ENCODE peak calls at places on chromosomes 12 and 14, in six cellular contexts. B is IMR-90, Q is AG10803, U is Panc1, Z is GM06990, E is BE2C. O is an unnamed sample.

GRCh38 chr12:131459666-131460365 is 251.1 kb upstream of the SFSWAP start:
- DNase-seq in B (no peak), Q (no peak), U (no peak), Z (no peak), E (no peak), O (no peak)

GRCh38 chr14:103628684-103629502 is at the start of gene KLC1:
- DNase-seq in B (peak), Q (peak), U (no peak), Z (peak), E (peak), O (no peak)

GRCh38 chr12:132222096-132222807 is 78.0 kb downstream of the NOC4L start:
- DNase-seq in B (peak), Q (peak), U (peak), Z (no peak), E (peak), O (no peak)

GRCh38 chr12:119259483-119259882 is 75.0 kb upstream of the CCDC60 start:
- DNase-seq in B (no peak), Q (no peak), U (no peak), Z (peak), E (no peak), O (no peak)

GRCh38 chr14:65877187-65877586 is 464.7 kb downstream of the FUT8 start:
- DNase-seq in B (no peak), Q (no peak), U (no peak), Z (no peak), E (no peak), O (no peak)

GRCh38 chr12:124727244-124727673 is 136.4 kb downstream of the SCARB1 start:
- DNase-seq in B (no peak), Q (peak), U (no peak), Z (peak), E (peak), O (no peak)

GRCh38 chr12:109592905-109593272 is 19.3 kb downstream of the MVK start:
- DNase-seq in B (no peak), Q (no peak), U (no peak), Z (no peak), E (no peak), O (no peak)

GRCh38 chr14:56686416-56686815 is 106.8 kb downstream of the TMEM260 start:
- DNase-seq in B (no peak), Q (no peak), U (no peak), Z (no peak), E (no peak), O (no peak)

GRCh38 chr14:45112886-45113772 is 21.2 kb downstream of the FKBP3 start:
- DNase-seq in B (peak), Q (no peak), U (no peak), Z (no peak), E (no peak), O (no peak)

GRCh38 chr14:24463806-24464785 is 21.5 kb upstream of the SDR39U1 start:
- DNase-seq in B (no peak), Q (no peak), U (no peak), Z (no peak), E (no peak), O (no peak)

GRCh38 chr12:50201987-50202521 is 34.9 kb upstream of the CERS5 start:
- DNase-seq in B (peak), Q (peak), U (no peak), Z (no peak), E (no peak), O (no peak)

GRCh38 chr12:111413442-111414086 is 7.8 kb downstream of the SH2B3 start:
- DNase-seq in B (peak), Q (peak), U (no peak), Z (no peak), E (no peak), O (peak)

GRCh38 chr12:55899035-55899434 is 28.7 kb downstream of the PYM1 start:
- DNase-seq in B (peak), Q (peak), U (no peak), Z (no peak), E (no peak), O (peak)

GRCh38 chr14:87386453-87386980 is 606.5 kb downstream of the GALC start:
- DNase-seq in B (no peak), Q (no peak), U (no peak), Z (no peak), E (no peak), O (no peak)

GRCh38 chr12:53737951-53738833 is 10.9 kb upstream of the CALCOCO1 start:
- DNase-seq in B (no peak), Q (no peak), U (no peak), Z (no peak), E (no peak), O (no peak)

GRCh38 chr12:24993756-24994155 is 44.9 kb upstream of the BCAT1 start:
- DNase-seq in B (no peak), Q (no peak), U (no peak), Z (no peak), E (no peak), O (no peak)

GRCh38 chr14:81471062-81471461 is 62.6 kb downstream of the SEL1L start:
- DNase-seq in B (no peak), Q (no peak), U (no peak), Z (peak), E (no peak), O (no peak)

GRCh38 chr14:54722791-54723432 is 156.0 kb downstream of the SAMD4A start:
- DNase-seq in B (peak), Q (peak), U (no peak), Z (no peak), E (peak), O (no peak)
- TF ChIP-seq CTCF in B (peak), Q (peak), U (peak), Z (peak), E (peak), O (peak)

GRCh38 chr12:89225808-89226368 is 126.4 kb downstream of the DUSP6 start:
- DNase-seq in B (peak), Q (peak), U (no peak), Z (peak), E (no peak), O (peak)
- H3K4me3 ChIP-seq in B (peak), Q (no peak), U (no peak), Z (no peak), E (no peak), O (no peak)

GRCh38 chr12:122159879-122160278 is 14.1 kb downstream of the IL31 start:
- DNase-seq in B (no peak), Q (no peak), U (no peak), Z (no peak), E (no peak), O (no peak)
- TF ChIP-seq CTCF in B (no peak), Q (no peak), U (no peak), Z (no peak), E (no peak), O (no peak)

GRCh38 chr14:76337619-76338545 is 38.1 kb upstream of the ESRRB start:
- DNase-seq in B (no peak), Q (peak), U (no peak), Z (no peak), E (peak), O (no peak)
- H3K4me3 ChIP-seq in B (no peak), Q (peak), U (peak), Z (no peak), E (peak), O (peak)

O was measured in HFF-Myc.